ENCODE peak calls at places on chromosomes 4 and X, in ten cellular contexts. X is osteocyte; U is MM.1S; F is SW 1271; R is natural killer cell treated with Interleukin-12 subunit alpha and Interleukin-12 subunit beta and Interleukin-15 and Interleukin-18, amount 100 ng/mL, for 72 hours; S is effector memory CD8-positive, alpha-beta T cell; I is activated T-cell treated with anti-CD3 and anti-CD28 coated beads, Interleukin-2, amount 50 U/mL, for 72 hours; J is NCI-H82; L is GM10248; M is ELF-1. E is an unnamed sample.

GRCh38 chr4:90028460-90028859 is 98.7 kb upstream of the CCSER1 start:
- DNase-seq in U (no peak), M (no peak), J (no peak), S (no peak), F (no peak), R (no peak), L (no peak), X (no peak), I (no peak), E (no peak)

GRCh38 chr4:125155251-125155650 is 159.5 kb upstream of the FAT4 start:
- DNase-seq in F (no peak), U (peak), L (no peak), S (no peak), I (no peak), X (no peak), R (no peak), J (no peak), M (no peak), E (no peak)

GRCh38 chr4:102343964-102344519 is 1.2 kb downstream of the SLC39A8 start:
- DNase-seq in S (peak), J (peak), M (no peak), F (no peak), U (peak), I (no peak), L (no peak), X (no peak), R (no peak), E (no peak)

GRCh38 chrX:136577562-136577961 is 45.5 kb downstream of the VGLL1 start:
- DNase-seq in U (peak), R (peak), L (peak), J (peak), S (peak), F (no peak), X (no peak), I (peak), M (peak), E (peak)

GRCh38 chr4:180521181-180521580 is 1722.0 kb upstream of the TENM3 start:
- DNase-seq in F (no peak), L (no peak), X (no peak), I (no peak), J (no peak), S (no peak), R (no peak), U (no peak), M (no peak), E (no peak)

GRCh38 chrX:34578237-34578636 is 78.8 kb downstream of the TMEM47 start:
- DNase-seq in I (no peak), J (peak), L (no peak), F (no peak), R (no peak), S (no peak), X (no peak), M (no peak), U (peak), E (peak)

GRCh38 chr4:3344596-3344995 is 51.8 kb downstream of the RGS12 start:
- DNase-seq in M (no peak), S (no peak), I (no peak), L (no peak), X (peak), J (no peak), R (no peak), F (no peak), U (no peak), E (no peak)

GRCh38 chr4:152118819-152119553 is 358.2 kb upstream of the GATB start:
- DNase-seq in M (peak), R (no peak), S (no peak), L (no peak), I (no peak), U (no peak), F (no peak), J (peak), X (no peak), E (no peak)

GRCh38 chr4:135917016-135917415 is 1615.3 kb downstream of the PCDH18 start:
- DNase-seq in U (no peak), J (no peak), L (no peak), S (no peak), R (no peak), I (no peak), M (no peak), F (no peak), X (no peak), E (no peak)

GRCh38 chr4:7828011-7828720 is 111.5 kb downstream of the AFAP1 start:
- DNase-seq in X (peak), S (peak), U (peak), J (no peak), F (no peak), L (peak), M (peak), R (peak), I (peak), E (peak)

GRCh38 chrX:93404121-93404520 is 269.3 kb downstream of the NAP1L3 start:
- DNase-seq in F (no peak), I (no peak), J (no peak), M (no peak), X (no peak), U (no peak), R (no peak), S (no peak), L (no peak), E (no peak)

GRCh38 chr4:29081230-29081955 is 1638.8 kb upstream of the PCDH7 start:
- DNase-seq in F (no peak), I (no peak), R (no peak), X (no peak), J (no peak), U (no peak), S (no peak), M (no peak), L (no peak), E (no peak)

GRCh38 chrX:107712231-107713204 is 63.1 kb downstream of the TSC22D3 start:
- DNase-seq in R (no peak), U (no peak), S (peak), I (no peak), J (no peak), F (no peak), L (no peak), M (no peak), X (no peak), E (peak)

GRCh38 chr4:183436417-183436816 is 8.0 kb upstream of the CDKN2AIP start:
- DNase-seq in X (peak), M (no peak), R (no peak), I (no peak), J (no peak), S (no peak), F (no peak), U (no peak), L (no peak), E (no peak)

GRCh38 chr4:94410678-94411206 is 41.0 kb upstream of the PDLIM5 start:
- DNase-seq in X (no peak), F (no peak), J (no peak), U (no peak), I (no peak), S (no peak), M (peak), R (no peak), L (no peak), E (no peak)

GRCh38 chrX:47483310-47484268 is 567 bp upstream of the ZNF41 start:
- DNase-seq in X (peak), F (no peak), J (peak), M (peak), R (no peak), U (no peak), S (no peak), I (peak), L (no peak), E (peak)

GRCh38 chr4:22167201-22167600 is 218.6 kb upstream of the KCNIP4 start:
- DNase-seq in R (no peak), S (no peak), L (no peak), J (no peak), U (no peak), I (no peak), F (no peak), M (no peak), X (no peak), E (no peak)

GRCh38 chrX:22629105-22629725 is 356.5 kb downstream of the CBLL2 start:
- DNase-seq in R (no peak), L (no peak), I (no peak), U (no peak), X (no peak), J (no peak), M (no peak), S (no peak), F (no peak), E (peak)

GRCh38 chr4:88803600-88804096 is 106.0 kb upstream of the NAP1L5 start:
- DNase-seq in L (peak), S (no peak), J (no peak), I (peak), R (no peak), X (no peak), U (no peak), M (no peak), F (no peak), E (peak)

GRCh38 chr4:162499478-162499877 is 335.7 kb upstream of the FSTL5 start:
- DNase-seq in L (peak), R (no peak), U (no peak), J (peak), S (no peak), I (no peak), X (no peak), F (no peak), M (no peak), E (no peak)

GRCh38 chr4:167406181-167406580 is 171.9 kb upstream of the SPOCK3 start:
- DNase-seq in L (no peak), S (no peak), U (no peak), R (no peak), F (no peak), X (no peak), J (no peak), M (no peak), I (no peak), E (no peak)

GRCh38 chr4:156248921-156249320 is 295.3 kb upstream of the CTSO start:
- DNase-seq in S (no peak), J (peak), M (no peak), X (no peak), U (no peak), L (no peak), F (no peak), R (no peak), I (no peak), E (no peak)

GRCh38 chr4:123892997-123893745 is 496.6 kb downstream of the SPRY1 start:
- DNase-seq in S (no peak), M (no peak), L (no peak), R (no peak), X (no peak), U (no peak), I (no peak), J (peak), F (no peak), E (peak)

GRCh38 chr4:44646151-44646550 is 5.3 kb downstream of the YIPF7 start:
- DNase-seq in L (no peak), F (no peak), X (no peak), U (no peak), S (no peak), I (no peak), J (no peak), R (no peak), M (no peak), E (no peak)

GRCh38 chr4:112234952-112235609 is 3.5 kb downstream of the AP1AR start:
- DNase-seq in L (peak), I (peak), R (no peak), X (no peak), U (peak), M (peak), S (peak), F (no peak), J (peak), E (peak)

E was measured in HCEC 1CT.